ENCODE peak calls at places on chromosomes 3 and 15, in six cellular contexts. N is naive thymus-derived CD8-positive, alpha-beta T cell; K is stimulated activated CD4-positive, alpha-beta T cell treated with anti-CD3 and anti-CD28 coated beads, Interleukin-2, amount 100 ng/mL, for 4 hours; X is transverse colon; L is RWPE1; Y is activated naive CD8-positive, alpha-beta T cell treated with anti-CD3 and anti-CD28 coated beads, Interleukin-2, amount 50 U/mL, for 24 hours. F is an unnamed sample.

GRCh38 chr15:74541494-74542191 is 623 bp downstream of the ARID3B start:
- DNase-seq in N (peak; percentile 54), K (peak; percentile 60), X (peak; percentile 47), L (no peak), Y (peak; percentile 65), F (peak; percentile 90)

GRCh38 chr3:40116478-40117162 is 192.9 kb upstream of the EIF1B start:
- DNase-seq in N (no peak), K (no peak), X (no peak), L (peak; percentile 5), Y (no peak), F (no peak)

GRCh38 chr3:165669967-165670366 is 167.3 kb downstream of the BCHE start:
- DNase-seq in N (no peak), K (no peak), X (no peak), L (no peak), Y (no peak), F (no peak)

GRCh38 chr15:62137216-62137884 is 27.7 kb downstream of the C2CD4B start:
- DNase-seq in N (no peak), K (no peak), X (no peak), L (no peak), Y (no peak), F (no peak)

GRCh38 chr15:60419752-60420151 is 22.0 kb upstream of the ANXA2 start:
- DNase-seq in N (no peak), K (no peak), X (no peak), L (no peak), Y (no peak), F (no peak)

GRCh38 chr3:100425321-100425720 is 24.0 kb downstream of the LNP1 start:
- DNase-seq in N (no peak), K (no peak), X (no peak), L (peak; percentile 77), Y (no peak), F (no peak)

GRCh38 chr15:58447244-58448010 is 15.6 kb downstream of the LIPC start:
- DNase-seq in N (no peak), K (no peak), X (no peak), L (no peak), Y (no peak), F (no peak)

GRCh38 chr15:99181544-99181943 is 67.8 kb downstream of the TTC23 start:
- DNase-seq in N (no peak), K (no peak), X (no peak), L (no peak), Y (no peak), F (no peak)

GRCh38 chr15:68114356-68114755 is 60.2 kb downstream of the PIAS1 start:
- DNase-seq in N (no peak), K (no peak), X (no peak), L (peak; percentile 12), Y (no peak), F (no peak)

GRCh38 chr15:67911727-67912126 is 71.9 kb upstream of the RNU6-1 start:
- DNase-seq in N (no peak), K (no peak), X (no peak), L (no peak), Y (no peak), F (no peak)

GRCh38 chr15:91852741-91853500 is 587 bp upstream of the SLCO3A1 start:
- DNase-seq in N (peak; percentile 62), K (peak; percentile 63), X (peak; percentile 79), L (peak; percentile 80), Y (peak; percentile 74), F (peak; percentile 65)

GRCh38 chr3:64584193-64584592 is 103.6 kb downstream of the ADAMTS9 start:
- DNase-seq in N (no peak), K (no peak), X (no peak), L (no peak), Y (no peak), F (no peak)

GRCh38 chr3:195226900-195227447 is 44.0 kb downstream of the XXYLT1 start:
- DNase-seq in N (no peak), K (no peak), X (no peak), L (no peak), Y (peak; percentile 23), F (peak; percentile 72)

GRCh38 chr3:11523793-11524160 is 119.9 kb downstream of the VGLL4 start:
- DNase-seq in N (no peak), K (no peak), X (no peak), L (no peak), Y (no peak), F (no peak)

GRCh38 chr15:40038267-40038653 is 721 bp downstream of the SRP14 start:
- DNase-seq in N (no peak), K (no peak), X (no peak), L (no peak), Y (no peak), F (peak; percentile 35)

GRCh38 chr3:196636369-196637349 is 2.8 kb upstream of the NRROS start:
- DNase-seq in N (no peak), K (no peak), X (no peak), L (no peak), Y (no peak), F (no peak)

GRCh38 chr3:127339943-127340861 is 52.4 kb upstream of the PRR20G start:
- DNase-seq in N (no peak), K (no peak), X (no peak), L (no peak), Y (no peak), F (no peak)

GRCh38 chr3:67947808-67948508 is 293.5 kb upstream of the SUCLG2 start:
- DNase-seq in N (peak; percentile 58), K (peak; percentile 16), X (no peak), L (no peak), Y (peak; percentile 24), F (peak; percentile 76)

GRCh38 chr15:39579487-39580116 is 1.3 kb upstream of the THBS1 start:
- DNase-seq in N (no peak), K (no peak), X (peak; percentile 49), L (peak; percentile 75), Y (no peak), F (peak; percentile 14)

F was measured in activated CD8-positive, alpha-beta T cell treated with anti-CD3 and anti-CD28 coated beads for 36 hours.